ENCODE peak calls at places on chromosomes 16 and 17, in nine cellular contexts. One of them, this sample, is unnamed.

GRCh38 chr16:73082608-73083007 is 34.7 kb upstream of the ZFHX3 start:
- DNase-seq in HS-5: peak; percentile 97
- DNase-seq in SK-MEL-5: peak; percentile 96
- DNase-seq in hypothalamus: no peak
- DNase-seq in HuH-7.5: no peak
- DNase-seq in body of pancreas: no peak
- DNase-seq in Right ventricle myocardium superior: no peak
- DNase-seq in heart right ventricle: no peak
- DNase-seq in dermis blood vessel endothelial cell: no peak
- DNase-seq in this sample: no peak

GRCh38 chr16:21037168-21037567 is 113.5 kb downstream of the DNAH3 start:
- DNase-seq in body of pancreas: no peak
- DNase-seq in hypothalamus: no peak
- DNase-seq in dermis blood vessel endothelial cell: no peak
- DNase-seq in HuH-7.5: no peak
- DNase-seq in heart right ventricle: no peak
- DNase-seq in Right ventricle myocardium superior: no peak
- DNase-seq in SK-MEL-5: no peak
- DNase-seq in HS-5: no peak
- DNase-seq in this sample: no peak

GRCh38 chr16:90028985-90029384 is 9.7 kb upstream of the DBNDD1 start:
- DNase-seq in SK-MEL-5: no peak
- DNase-seq in hypothalamus: no peak
- DNase-seq in HuH-7.5: no peak
- DNase-seq in dermis blood vessel endothelial cell: no peak
- DNase-seq in body of pancreas: no peak
- DNase-seq in Right ventricle myocardium superior: no peak
- DNase-seq in HS-5: no peak
- DNase-seq in heart right ventricle: no peak
- DNase-seq in this sample: no peak

GRCh38 chr16:19884021-19884485 is 595 bp downstream of the GPRC5B start:
- DNase-seq in body of pancreas: peak; percentile 39
- DNase-seq in HuH-7.5: no peak
- DNase-seq in dermis blood vessel endothelial cell: peak; percentile 32
- DNase-seq in heart right ventricle: peak; percentile 40
- DNase-seq in SK-MEL-5: no peak
- DNase-seq in hypothalamus: peak; percentile 35
- DNase-seq in Right ventricle myocardium superior: no peak
- DNase-seq in HS-5: no peak
- DNase-seq in this sample: peak; percentile 48

GRCh38 chr16:15542261-15542660 is 100.7 kb downstream of the MARF1 start:
- DNase-seq in dermis blood vessel endothelial cell: no peak
- DNase-seq in SK-MEL-5: no peak
- DNase-seq in Right ventricle myocardium superior: no peak
- DNase-seq in HS-5: no peak
- DNase-seq in body of pancreas: no peak
- DNase-seq in heart right ventricle: no peak
- DNase-seq in HuH-7.5: no peak
- DNase-seq in hypothalamus: no peak
- DNase-seq in this sample: no peak

GRCh38 chr16:65195998-65196397 is 74.1 kb upstream of the CDH11 start:
- DNase-seq in heart right ventricle: no peak
- DNase-seq in hypothalamus: no peak
- DNase-seq in dermis blood vessel endothelial cell: no peak
- DNase-seq in HuH-7.5: no peak
- DNase-seq in body of pancreas: no peak
- DNase-seq in Right ventricle myocardium superior: no peak
- DNase-seq in SK-MEL-5: no peak
- DNase-seq in HS-5: no peak
- DNase-seq in this sample: no peak

GRCh38 chr17:64520359-64520758 is 13.6 kb downstream of the CEP95 start:
- DNase-seq in dermis blood vessel endothelial cell: no peak
- DNase-seq in SK-MEL-5: no peak
- DNase-seq in hypothalamus: no peak
- DNase-seq in heart right ventricle: no peak
- DNase-seq in body of pancreas: no peak
- DNase-seq in Right ventricle myocardium superior: no peak
- DNase-seq in HS-5: no peak
- DNase-seq in HuH-7.5: no peak
- DNase-seq in this sample: no peak

GRCh38 chr17:38868095-38868967 is 1.5 kb upstream of the LASP1 start:
- DNase-seq in HuH-7.5: no peak
- DNase-seq in SK-MEL-5: no peak
- DNase-seq in HS-5: no peak
- DNase-seq in hypothalamus: no peak
- DNase-seq in dermis blood vessel endothelial cell: peak; percentile 36
- DNase-seq in heart right ventricle: peak; percentile 67
- DNase-seq in body of pancreas: peak; percentile 56
- DNase-seq in Right ventricle myocardium superior: peak; percentile 76
- DNase-seq in this sample: peak; percentile 32

GRCh38 chr16:27471661-27472060 is 69.7 kb downstream of the IL21R start:
- DNase-seq in heart right ventricle: no peak
- DNase-seq in Right ventricle myocardium superior: peak; percentile 35
- DNase-seq in HS-5: no peak
- DNase-seq in hypothalamus: no peak
- DNase-seq in dermis blood vessel endothelial cell: no peak
- DNase-seq in body of pancreas: no peak
- DNase-seq in HuH-7.5: no peak
- DNase-seq in SK-MEL-5: no peak
- DNase-seq in this sample: no peak

GRCh38 chr17:20203761-20204263 is 194.7 kb downstream of the SPECC1 start:
- DNase-seq in hypothalamus: no peak
- DNase-seq in SK-MEL-5: peak; percentile 10
- DNase-seq in heart right ventricle: no peak
- DNase-seq in dermis blood vessel endothelial cell: no peak
- DNase-seq in Right ventricle myocardium superior: no peak
- DNase-seq in HuH-7.5: no peak
- DNase-seq in body of pancreas: no peak
- DNase-seq in HS-5: no peak
- DNase-seq in this sample: no peak

GRCh38 chr17:68200689-68201424 is 47.0 kb upstream of the AMZ2 start:
- DNase-seq in Right ventricle myocardium superior: peak; percentile 88
- DNase-seq in HS-5: peak; percentile 45
- DNase-seq in dermis blood vessel endothelial cell: peak; percentile 88
- DNase-seq in hypothalamus: peak; percentile 59
- DNase-seq in heart right ventricle: peak; percentile 82
- DNase-seq in HuH-7.5: peak; percentile 84
- DNase-seq in body of pancreas: peak; percentile 71
- DNase-seq in SK-MEL-5: peak; percentile 88
- DNase-seq in this sample: peak; percentile 54

GRCh38 chr16:67396775-67397450 is 3.6 kb upstream of the TPPP3 start:
- DNase-seq in hypothalamus: no peak
- DNase-seq in body of pancreas: no peak
- DNase-seq in heart right ventricle: no peak
- DNase-seq in SK-MEL-5: no peak
- DNase-seq in HuH-7.5: no peak
- DNase-seq in HS-5: no peak
- DNase-seq in dermis blood vessel endothelial cell: no peak
- DNase-seq in Right ventricle myocardium superior: no peak
- DNase-seq in this sample: no peak

GRCh38 chr16:73151225-73151624 is 103.3 kb upstream of the ZFHX3 start:
- DNase-seq in hypothalamus: no peak
- DNase-seq in Right ventricle myocardium superior: no peak
- DNase-seq in SK-MEL-5: no peak
- DNase-seq in heart right ventricle: no peak
- DNase-seq in HuH-7.5: no peak
- DNase-seq in body of pancreas: no peak
- DNase-seq in HS-5: no peak
- DNase-seq in dermis blood vessel endothelial cell: no peak
- DNase-seq in this sample: no peak

GRCh38 chr17:78478757-78479297 is 98.4 kb downstream of the DNAH17 start:
- DNase-seq in dermis blood vessel endothelial cell: no peak
- DNase-seq in hypothalamus: no peak
- DNase-seq in body of pancreas: no peak
- DNase-seq in heart right ventricle: no peak
- DNase-seq in HS-5: no peak
- DNase-seq in Right ventricle myocardium superior: no peak
- DNase-seq in SK-MEL-5: no peak
- DNase-seq in HuH-7.5: no peak
- DNase-seq in this sample: no peak

GRCh38 chr16:30068750-30069574 is 3.4 kb downstream of the ALDOA start:
- DNase-seq in hypothalamus: no peak
- DNase-seq in Right ventricle myocardium superior: no peak
- DNase-seq in HuH-7.5: no peak
- DNase-seq in HS-5: no peak
- DNase-seq in heart right ventricle: no peak
- DNase-seq in dermis blood vessel endothelial cell: peak; percentile 65
- DNase-seq in SK-MEL-5: peak; percentile 42
- DNase-seq in body of pancreas: peak; percentile 23
- DNase-seq in this sample: peak; percentile 49

GRCh38 chr17:57408064-57408811 is 151.9 kb downstream of the MSI2 start:
- DNase-seq in SK-MEL-5: no peak
- DNase-seq in HuH-7.5: no peak
- DNase-seq in body of pancreas: no peak
- DNase-seq in HS-5: no peak
- DNase-seq in Right ventricle myocardium superior: no peak
- DNase-seq in heart right ventricle: no peak
- DNase-seq in dermis blood vessel endothelial cell: no peak
- DNase-seq in hypothalamus: peak; percentile 34
- DNase-seq in this sample: no peak

GRCh38 chr16:70529051-70529777 is 5.6 kb downstream of the SF3B3 start:
- DNase-seq in dermis blood vessel endothelial cell: peak; percentile 73
- DNase-seq in body of pancreas: no peak
- DNase-seq in SK-MEL-5: peak; percentile 65
- DNase-seq in heart right ventricle: no peak
- DNase-seq in HuH-7.5: no peak
- DNase-seq in hypothalamus: no peak
- DNase-seq in Right ventricle myocardium superior: no peak
- DNase-seq in HS-5: peak; percentile 41
- DNase-seq in this sample: peak; percentile 68

GRCh38 chr16:24993722-24994686 is 21.2 kb downstream of the ARHGAP17 start:
- DNase-seq in hypothalamus: no peak
- DNase-seq in HuH-7.5: no peak
- DNase-seq in SK-MEL-5: no peak
- DNase-seq in Right ventricle myocardium superior: no peak
- DNase-seq in dermis blood vessel endothelial cell: peak; percentile 67
- DNase-seq in heart right ventricle: no peak
- DNase-seq in body of pancreas: peak; percentile 51
- DNase-seq in HS-5: peak; percentile 86
- DNase-seq in this sample: no peak

GRCh38 chr16:84689126-84689525 is 10.7 kb upstream of the USP10 start:
- DNase-seq in Right ventricle myocardium superior: no peak
- DNase-seq in dermis blood vessel endothelial cell: peak; percentile 91
- DNase-seq in body of pancreas: no peak
- DNase-seq in HuH-7.5: no peak
- DNase-seq in heart right ventricle: no peak
- DNase-seq in hypothalamus: no peak
- DNase-seq in SK-MEL-5: no peak
- DNase-seq in HS-5: peak; percentile 77
- DNase-seq in this sample: peak; percentile 91

This sample was measured in dermis microvascular lymphatic vessel endothelial cell.